ENCODE peak calls at places on chromosomes 3 and 15, in nine cellular contexts. One of them, this sample, is unnamed. For H3K4me1 and H3K9me3, the result is how much of the 10 kb centered on the place peaks cover.

GRCh38 chr3:196339044-196339443 is 856 bp upstream of the TM4SF19 start:
- DNase-seq in SJCRH30: no peak
- DNase-seq in transverse colon: no peak
- DNase-seq in heart left ventricle: no peak
- DNase-seq in adrenal gland: no peak
- DNase-seq in CD8-positive, alpha-beta memory T cell: no peak
- DNase-seq in left ventricle myocardium inferior: no peak
- DNase-seq in tibial artery: no peak
- DNase-seq in cardiac muscle cell: no peak
- DNase-seq in this sample: no peak

GRCh38 chr3:127053026-127053425 is 70.1 kb downstream of the PLXNA1 start:
- DNase-seq in transverse colon: no peak
- DNase-seq in adrenal gland: no peak
- DNase-seq in left ventricle myocardium inferior: no peak
- DNase-seq in heart left ventricle: no peak
- DNase-seq in tibial artery: no peak
- DNase-seq in cardiac muscle cell: no peak
- DNase-seq in SJCRH30: no peak
- DNase-seq in CD8-positive, alpha-beta memory T cell: no peak
- DNase-seq in this sample: no peak

GRCh38 chr3:119428538-119428937 is 34.9 kb downstream of the TMEM39A start:
- DNase-seq in cardiac muscle cell: no peak
- DNase-seq in heart left ventricle: no peak
- DNase-seq in left ventricle myocardium inferior: no peak
- DNase-seq in SJCRH30: peak
- DNase-seq in tibial artery: no peak
- DNase-seq in CD8-positive, alpha-beta memory T cell: no peak
- DNase-seq in adrenal gland: no peak
- DNase-seq in transverse colon: no peak
- DNase-seq in this sample: no peak

GRCh38 chr15:34122771-34123183 is 20.9 kb downstream of the PGBD4 start:
- DNase-seq in CD8-positive, alpha-beta memory T cell: no peak
- DNase-seq in transverse colon: no peak
- DNase-seq in heart left ventricle: no peak
- DNase-seq in tibial artery: no peak
- DNase-seq in cardiac muscle cell: no peak
- DNase-seq in adrenal gland: no peak
- DNase-seq in left ventricle myocardium inferior: no peak
- DNase-seq in SJCRH30: peak
- DNase-seq in this sample: no peak

GRCh38 chr15:69505906-69506305 is 53.3 kb downstream of the RPLP1 start:
- DNase-seq in tibial artery: no peak
- DNase-seq in heart left ventricle: no peak
- DNase-seq in CD8-positive, alpha-beta memory T cell: no peak
- DNase-seq in adrenal gland: no peak
- DNase-seq in SJCRH30: no peak
- DNase-seq in cardiac muscle cell: no peak
- DNase-seq in left ventricle myocardium inferior: no peak
- DNase-seq in transverse colon: no peak
- DNase-seq in this sample: no peak

GRCh38 chr3:13046569-13047279 is 26.5 kb downstream of the IQSEC1 start:
- DNase-seq in CD8-positive, alpha-beta memory T cell: no peak
- DNase-seq in adrenal gland: no peak
- DNase-seq in transverse colon: no peak
- DNase-seq in cardiac muscle cell: no peak
- DNase-seq in heart left ventricle: no peak
- DNase-seq in SJCRH30: no peak
- DNase-seq in left ventricle myocardium inferior: no peak
- DNase-seq in tibial artery: no peak
- DNase-seq in this sample: no peak

GRCh38 chr15:26873846-26874245 is 7.0 kb downstream of the GABRA5 start:
- DNase-seq in CD8-positive, alpha-beta memory T cell: no peak
- DNase-seq in left ventricle myocardium inferior: peak
- DNase-seq in tibial artery: peak
- DNase-seq in transverse colon: no peak
- DNase-seq in SJCRH30: no peak
- DNase-seq in cardiac muscle cell: no peak
- DNase-seq in adrenal gland: peak
- DNase-seq in heart left ventricle: peak
- DNase-seq in this sample: no peak

GRCh38 chr3:133862161-133862560 is 33.5 kb downstream of the RAB6B start:
- DNase-seq in tibial artery: no peak
- DNase-seq in heart left ventricle: no peak
- DNase-seq in cardiac muscle cell: no peak
- DNase-seq in adrenal gland: no peak
- DNase-seq in SJCRH30: no peak
- DNase-seq in left ventricle myocardium inferior: no peak
- DNase-seq in CD8-positive, alpha-beta memory T cell: no peak
- DNase-seq in transverse colon: no peak
- DNase-seq in this sample: no peak

GRCh38 chr15:88604381-88604951 is 16.7 kb upstream of the AEN start:
- DNase-seq in SJCRH30: peak
- DNase-seq in transverse colon: no peak
- DNase-seq in adrenal gland: peak
- DNase-seq in heart left ventricle: no peak
- DNase-seq in CD8-positive, alpha-beta memory T cell: no peak
- DNase-seq in tibial artery: no peak
- DNase-seq in left ventricle myocardium inferior: no peak
- DNase-seq in cardiac muscle cell: peak
- DNase-seq in this sample: no peak

GRCh38 chr15:41160639-41161315 is 44.7 kb upstream of the INO80 start:
- DNase-seq in CD8-positive, alpha-beta memory T cell: no peak
- DNase-seq in SJCRH30: no peak
- DNase-seq in cardiac muscle cell: no peak
- DNase-seq in tibial artery: no peak
- DNase-seq in transverse colon: no peak
- DNase-seq in left ventricle myocardium inferior: no peak
- DNase-seq in heart left ventricle: no peak
- DNase-seq in adrenal gland: no peak
- DNase-seq in this sample: no peak

GRCh38 chr15:85047271-85047948 is 65.8 kb downstream of the PDE8A start:
- DNase-seq in transverse colon: peak
- DNase-seq in adrenal gland: no peak
- DNase-seq in CD8-positive, alpha-beta memory T cell: no peak
- DNase-seq in SJCRH30: peak
- DNase-seq in heart left ventricle: peak
- DNase-seq in tibial artery: no peak
- DNase-seq in left ventricle myocardium inferior: no peak
- DNase-seq in cardiac muscle cell: peak
- DNase-seq in this sample: no peak

GRCh38 chr15:48459571-48460461 is 128.6 kb downstream of the DUT start:
- DNase-seq in adrenal gland: no peak
- DNase-seq in tibial artery: peak
- DNase-seq in cardiac muscle cell: no peak
- DNase-seq in transverse colon: no peak
- DNase-seq in left ventricle myocardium inferior: no peak
- DNase-seq in CD8-positive, alpha-beta memory T cell: no peak
- DNase-seq in SJCRH30: no peak
- DNase-seq in heart left ventricle: no peak
- DNase-seq in this sample: no peak
- H3K4me3 ChIP-seq in adrenal gland: no peak
- H3K4me3 ChIP-seq in tibial artery: no peak
- H3K4me3 ChIP-seq in cardiac muscle cell: no peak
- H3K4me3 ChIP-seq in transverse colon: no peak
- H3K4me3 ChIP-seq in left ventricle myocardium inferior: no peak
- H3K4me3 ChIP-seq in CD8-positive, alpha-beta memory T cell: no peak
- H3K4me3 ChIP-seq in SJCRH30: no peak
- H3K4me3 ChIP-seq in heart left ventricle: no peak
- H3K4me3 ChIP-seq in this sample: no peak

GRCh38 chr3:14412831-14413380 is 10.5 kb downstream of the SLC6A6 start:
- DNase-seq in transverse colon: no peak
- DNase-seq in CD8-positive, alpha-beta memory T cell: no peak
- DNase-seq in adrenal gland: peak
- DNase-seq in SJCRH30: peak
- DNase-seq in cardiac muscle cell: no peak
- DNase-seq in heart left ventricle: no peak
- DNase-seq in left ventricle myocardium inferior: no peak
- DNase-seq in tibial artery: no peak
- DNase-seq in this sample: no peak

GRCh38 chr3:14416453-14416852 is 14.0 kb downstream of the SLC6A6 start:
- DNase-seq in cardiac muscle cell: no peak
- DNase-seq in transverse colon: no peak
- DNase-seq in heart left ventricle: no peak
- DNase-seq in left ventricle myocardium inferior: no peak
- DNase-seq in SJCRH30: no peak
- DNase-seq in CD8-positive, alpha-beta memory T cell: no peak
- DNase-seq in adrenal gland: no peak
- DNase-seq in tibial artery: no peak
- DNase-seq in this sample: no peak

GRCh38 chr3:14415501-14415900 is 13.1 kb downstream of the SLC6A6 start:
- DNase-seq in CD8-positive, alpha-beta memory T cell: no peak
- DNase-seq in transverse colon: no peak
- DNase-seq in tibial artery: no peak
- DNase-seq in heart left ventricle: no peak
- DNase-seq in left ventricle myocardium inferior: no peak
- DNase-seq in cardiac muscle cell: no peak
- DNase-seq in SJCRH30: no peak
- DNase-seq in adrenal gland: no peak
- DNase-seq in this sample: no peak

GRCh38 chr3:14413381-14414071 is 11.1 kb downstream of the SLC6A6 start:
- DNase-seq in left ventricle myocardium inferior: no peak
- DNase-seq in tibial artery: no peak
- DNase-seq in transverse colon: no peak
- DNase-seq in heart left ventricle: no peak
- DNase-seq in cardiac muscle cell: peak
- DNase-seq in adrenal gland: no peak
- DNase-seq in SJCRH30: no peak
- DNase-seq in CD8-positive, alpha-beta memory T cell: no peak
- DNase-seq in this sample: no peak

GRCh38 chr3:14414841-14415464 is 12.5 kb downstream of the SLC6A6 start:
- DNase-seq in tibial artery: no peak
- DNase-seq in adrenal gland: no peak
- DNase-seq in cardiac muscle cell: no peak
- DNase-seq in heart left ventricle: no peak
- DNase-seq in left ventricle myocardium inferior: no peak
- DNase-seq in CD8-positive, alpha-beta memory T cell: no peak
- DNase-seq in SJCRH30: no peak
- DNase-seq in transverse colon: no peak
- DNase-seq in this sample: no peak
- H3K4me1 ChIP-seq in tibial artery: under half
- H3K4me1 ChIP-seq in adrenal gland: half or more
- H3K4me1 ChIP-seq in cardiac muscle cell: under half
- H3K4me1 ChIP-seq in heart left ventricle: under half
- H3K4me1 ChIP-seq in left ventricle myocardium inferior: under half
- H3K4me1 ChIP-seq in CD8-positive, alpha-beta memory T cell: under half
- H3K4me1 ChIP-seq in SJCRH30: under half
- H3K4me1 ChIP-seq in transverse colon: under half
- H3K4me1 ChIP-seq in this sample: under half

GRCh38 chr15:86756688-86757087 is 677.0 kb downstream of the AGBL1 start:
- DNase-seq in left ventricle myocardium inferior: no peak
- DNase-seq in heart left ventricle: no peak
- DNase-seq in tibial artery: no peak
- DNase-seq in SJCRH30: no peak
- DNase-seq in transverse colon: no peak
- DNase-seq in cardiac muscle cell: no peak
- DNase-seq in adrenal gland: no peak
- DNase-seq in CD8-positive, alpha-beta memory T cell: no peak
- DNase-seq in this sample: no peak
- H3K9me3 ChIP-seq in left ventricle myocardium inferior: under half
- H3K9me3 ChIP-seq in heart left ventricle: under half
- H3K9me3 ChIP-seq in tibial artery: under half
- H3K9me3 ChIP-seq in SJCRH30: under half
- H3K9me3 ChIP-seq in transverse colon: under half
- H3K9me3 ChIP-seq in cardiac muscle cell: under half
- H3K9me3 ChIP-seq in adrenal gland: under half
- H3K9me3 ChIP-seq in CD8-positive, alpha-beta memory T cell: under half
- H3K9me3 ChIP-seq in this sample: under half

DNA sequence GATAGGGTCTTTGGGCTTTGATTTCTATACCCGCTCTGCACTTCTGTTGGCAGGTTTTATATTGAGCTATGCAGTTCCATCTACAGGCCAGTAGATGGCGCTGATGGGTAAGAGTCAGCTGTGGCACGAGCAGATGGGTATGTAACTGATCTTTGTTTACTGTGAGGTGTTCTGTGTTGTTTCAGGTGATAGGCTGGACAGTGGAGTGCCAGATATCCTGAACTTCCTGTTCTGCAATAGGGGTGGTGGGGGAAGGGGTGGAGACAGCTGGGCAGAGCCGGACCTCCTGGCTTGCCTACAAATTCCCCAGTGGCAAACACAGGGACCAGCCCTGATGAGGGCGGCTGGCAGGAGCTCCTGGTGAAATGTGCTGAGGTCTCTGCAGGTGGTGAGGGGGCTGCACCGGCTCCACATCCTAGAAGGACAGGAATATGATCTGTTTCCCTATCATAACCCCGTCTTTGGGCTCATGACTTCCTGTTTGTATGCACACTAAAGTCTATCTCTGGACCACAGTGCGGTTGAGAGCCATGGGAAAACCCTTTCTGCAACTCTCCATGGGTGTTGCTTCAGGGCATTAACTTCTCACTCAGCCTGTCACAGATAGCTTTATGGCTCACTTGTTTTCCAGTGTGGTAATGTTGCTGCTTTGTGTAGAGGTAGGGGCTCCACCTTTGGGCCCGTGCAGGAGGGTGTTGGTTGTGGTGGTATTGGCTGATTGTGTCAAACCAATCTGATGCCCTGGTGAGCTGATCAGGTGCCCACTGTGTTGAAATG is 13.4 kb upstream of the FAM98B start:
- DNase-seq in CD8-positive, alpha-beta memory T cell: peak
- DNase-seq in SJCRH30: peak
- DNase-seq in cardiac muscle cell: peak
- DNase-seq in transverse colon: peak
- DNase-seq in adrenal gland: peak
- DNase-seq in tibial artery: no peak
- DNase-seq in left ventricle myocardium inferior: no peak
- DNase-seq in heart left ventricle: peak
- DNase-seq in this sample: peak
- H3K4me3 ChIP-seq in CD8-positive, alpha-beta memory T cell: no peak
- H3K4me3 ChIP-seq in SJCRH30: no peak
- H3K4me3 ChIP-seq in cardiac muscle cell: no peak
- H3K4me3 ChIP-seq in transverse colon: no peak
- H3K4me3 ChIP-seq in adrenal gland: no peak
- H3K4me3 ChIP-seq in tibial artery: no peak
- H3K4me3 ChIP-seq in left ventricle myocardium inferior: no peak
- H3K4me3 ChIP-seq in heart left ventricle: no peak
- H3K4me3 ChIP-seq in this sample: no peak